ENCODE peak calls at places on chromosome 11, in five cellular contexts. I, V, A, M and O are unnamed samples.

GRCh38 chr11:63839508-63840355 is 822 bp downstream of the MARK2 start:
- DNase-seq in V (peak; percentile 44), I (peak; percentile 55), A (peak; percentile 70), M (peak; percentile 77), O (no peak)

GRCh38 chr11:90134420-90135003 is at the start of gene NAALAD2:
- DNase-seq in I (peak; percentile 11), M (peak; percentile 73), V (peak; percentile 30), A (peak; percentile 60), O (peak; percentile 53)

GRCh38 chr11:47899801-47900200 is 51.7 kb upstream of the NUP160 start:
- DNase-seq in M (no peak), I (peak; percentile 19), V (no peak), A (no peak), O (no peak)

GRCh38 chr11:118618991-118619375 is 11.6 kb downstream of the PHLDB1 start:
- DNase-seq in V (no peak), I (no peak), A (no peak), M (peak; percentile 69), O (peak; percentile 64)

GRCh38 chr11:111676878-111677585 is 74.8 kb downstream of the SIK2 start:
- DNase-seq in A (no peak), M (no peak), V (no peak), I (no peak), O (no peak)

GRCh38 chr11:9901931-9902330 is 238.1 kb downstream of the SWAP70 start:
- DNase-seq in A (no peak), I (no peak), M (no peak), V (no peak), O (no peak)

GRCh38 chr11:103070142-103070541 is 21.8 kb downstream of the DCUN1D5 start:
- DNase-seq in M (no peak), I (no peak), A (no peak), V (no peak), O (no peak)

GRCh38 chr11:111623527-111624030 is 21.3 kb downstream of the SIK2 start:
- DNase-seq in A (no peak), M (no peak), I (peak; percentile 65), V (no peak), O (no peak)

GRCh38 chr11:134079317-134079716 is 10.4 kb downstream of the JAM3 start:
- DNase-seq in M (no peak), I (no peak), A (no peak), V (no peak), O (no peak)

GRCh38 chr11:93081694-93082093 is 112.2 kb downstream of the MTNR1B start:
- DNase-seq in I (no peak), M (no peak), A (no peak), V (no peak), O (no peak)

GRCh38 chr11:123091541-123091940 is 29.6 kb upstream of the HSPA8 start:
- DNase-seq in A (no peak), M (no peak), V (no peak), I (no peak), O (no peak)

GRCh38 chr11:40241524-40242037 is 1217.9 kb downstream of the LRRC4C start:
- DNase-seq in I (no peak), M (no peak), V (no peak), A (no peak), O (no peak)

GRCh38 chr11:95776859-95777258 is 12.7 kb downstream of the FAM76B start:
- DNase-seq in I (no peak), V (no peak), M (no peak), A (no peak), O (no peak)
- TF ChIP-seq CTCF in I (no peak), V (no peak), M (no peak), A (no peak), O (no peak)

GRCh38 chr11:26783997-26784396 is 62.1 kb upstream of the SLC5A12 start:
- DNase-seq in V (no peak), M (no peak), A (no peak), I (no peak), O (no peak)

GRCh38 chr11:26778000-26778757 is 56.3 kb upstream of the SLC5A12 start:
- DNase-seq in M (no peak), V (no peak), I (no peak), A (no peak), O (no peak)

GRCh38 chr11:26779466-26779865 is 57.6 kb upstream of the SLC5A12 start:
- DNase-seq in V (no peak), I (no peak), M (no peak), A (no peak), O (no peak)

GRCh38 chr11:26780686-26781085 is 58.8 kb upstream of the SLC5A12 start:
- DNase-seq in V (no peak), A (no peak), M (no peak), I (no peak), O (no peak)

DNA sequence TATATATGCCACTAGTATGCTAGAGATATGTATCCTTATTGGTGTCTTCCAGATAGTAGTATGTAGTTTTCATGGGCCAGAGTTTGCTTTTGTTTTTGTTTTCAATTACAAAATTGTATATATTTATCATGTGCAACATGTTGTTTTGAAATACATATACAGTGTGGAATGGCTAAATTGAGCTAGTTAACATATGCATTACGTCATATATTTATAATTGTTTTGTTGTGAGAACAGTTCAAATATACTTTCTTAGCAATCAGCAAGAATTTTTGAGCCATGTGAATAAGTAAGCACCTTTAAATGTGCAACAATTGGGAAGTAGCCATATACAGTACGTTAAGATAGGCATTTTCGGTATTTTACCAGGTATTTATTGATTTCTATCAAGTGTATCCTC is 60.4 kb upstream of the SLC5A12 start:
- DNase-seq in M (no peak), I (no peak), V (no peak), A (no peak), O (no peak)
- H3K9me3 ChIP-seq in M (no peaks in the 10 kb centered on the region), I (peaks cover 8% of the 10 kb centered on the region), V (no peaks in the 10 kb centered on the region), A (no peaks in the 10 kb centered on the region), O (peaks cover 20% of the 10 kb centered on the region)

GRCh38 chr11:130780437-130780836 is 135.8 kb downstream of the SNX19 start:
- DNase-seq in M (no peak), V (no peak), A (no peak), I (no peak), O (no peak)

GRCh38 chr11:130783322-130783721 is 133.0 kb downstream of the SNX19 start:
- DNase-seq in A (no peak), V (no peak), I (no peak), M (no peak), O (no peak)

GRCh38 chr11:130781906-130782305 is 134.4 kb downstream of the SNX19 start:
- DNase-seq in A (no peak), V (no peak), I (no peak), M (no peak), O (no peak)

GRCh38 chr11:130779943-130780342 is 136.3 kb downstream of the SNX19 start:
- DNase-seq in M (no peak), I (no peak), V (no peak), A (no peak), O (no peak)

DNA sequence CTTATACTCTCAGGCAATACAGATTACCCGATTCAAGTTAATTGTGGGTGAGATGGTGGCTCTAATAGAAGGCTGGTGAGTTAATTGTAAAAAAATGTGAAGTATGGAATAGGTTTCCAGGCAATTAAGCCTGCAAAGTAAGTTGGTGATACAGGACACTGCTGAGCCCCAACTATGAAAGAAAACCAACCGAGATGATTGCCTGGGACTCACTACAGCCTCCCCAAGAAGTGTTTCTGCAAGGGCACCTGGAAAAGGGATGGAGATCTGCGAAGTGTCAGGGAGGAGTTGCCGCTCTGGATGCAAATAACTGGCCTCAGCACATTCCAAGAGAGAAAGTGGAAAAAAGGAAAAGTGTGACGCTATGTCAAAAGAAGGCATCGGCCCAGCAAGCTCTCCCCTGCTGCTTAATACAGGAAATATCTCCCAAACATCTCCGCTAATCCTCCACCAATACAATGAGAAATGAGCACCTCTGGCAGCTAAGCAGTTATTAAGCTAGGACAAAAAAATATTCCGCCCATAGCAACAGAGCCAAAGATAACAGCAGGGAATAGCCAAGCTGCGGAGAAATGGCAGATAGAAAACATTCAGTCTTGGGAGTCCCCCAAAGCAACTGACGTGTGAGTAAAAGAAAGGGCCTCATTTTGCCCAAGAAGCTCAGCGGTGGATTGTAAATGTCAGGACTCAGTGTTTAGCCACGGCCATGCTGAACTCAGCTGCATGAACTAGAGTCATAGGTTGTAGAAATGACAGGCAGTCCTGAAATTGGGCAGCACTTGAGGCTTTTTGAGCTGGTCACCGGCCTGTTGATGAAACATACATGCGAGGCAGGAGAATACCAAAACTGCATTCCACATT is 133.7 kb downstream of the SNX19 start:
- DNase-seq in I (no peak), V (no peak), M (no peak), A (no peak), O (no peak)
- TF ChIP-seq CTCF in I (no peak), V (no peak), M (no peak), A (no peak), O (no peak)

GRCh38 chr11:8333431-8334401 is 70.0 kb upstream of the LMO1 start:
- DNase-seq in V (no peak), A (peak; percentile 38), M (no peak), I (no peak), O (no peak)
- H3K9me3 ChIP-seq in V (no peaks in the 10 kb centered on the region), A (no peaks in the 10 kb centered on the region), M (no peaks in the 10 kb centered on the region), I (no peaks in the 10 kb centered on the region), O (no peaks in the 10 kb centered on the region)

DNA sequence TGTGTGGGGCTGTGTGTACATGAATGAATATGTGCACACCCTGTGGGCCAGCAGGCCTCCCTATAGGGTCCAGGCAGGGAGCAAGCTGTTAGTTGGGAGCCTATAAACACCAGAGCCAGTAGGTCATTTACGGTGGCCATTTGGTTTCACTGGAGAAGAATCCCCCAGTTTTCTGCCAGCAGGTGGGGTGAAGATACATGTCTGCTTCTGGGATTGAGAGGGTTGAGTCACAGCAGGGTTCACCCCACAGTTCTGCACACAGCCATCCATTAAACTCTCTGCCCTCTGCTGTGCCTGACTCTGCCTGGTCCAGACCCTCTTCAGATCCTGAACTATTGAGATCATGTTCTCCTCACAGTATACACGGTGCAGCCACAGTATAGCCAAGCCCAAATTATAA is 34.9 kb downstream of the BARX2 start:
- DNase-seq in M (no peak), V (no peak), I (no peak), A (no peak), O (no peak)
- TF ChIP-seq CTCF in M (no peak), V (no peak), I (no peak), A (no peak), O (no peak)

GRCh38 chr11:50074161-50074560 is 41.5 kb downstream of the OR4C45 start:
- DNase-seq in A (no peak), V (no peak), I (no peak), M (no peak), O (no peak)
- H3K9me3 ChIP-seq in A (no peaks in the 10 kb centered on the region), V (no peaks in the 10 kb centered on the region), I (peaks cover 13% of the 10 kb centered on the region), M (no peaks in the 10 kb centered on the region), O (peaks cover 24% of the 10 kb centered on the region)

GRCh38 chr11:29272019-29272654 is 744.7 kb downstream of the KCNA4 start:
- DNase-seq in A (no peak), V (no peak), I (no peak), M (no peak), O (no peak)
- TF ChIP-seq CTCF in A (peak; percentile 39), V (no peak), I (no peak), M (no peak), O (no peak)

GRCh38 chr11:46697303-46697702 is 3.1 kb downstream of the ARHGAP1 start:
- DNase-seq in M (no peak), I (no peak), V (no peak), A (no peak), O (peak; percentile 43)
- H3K9me3 ChIP-seq in M (no peaks in the 10 kb centered on the region), I (no peaks in the 10 kb centered on the region), V (no peaks in the 10 kb centered on the region), A (no peaks in the 10 kb centered on the region), O (no peaks in the 10 kb centered on the region)